ENCODE peak calls at places on chromosome 22, in ten cellular contexts. A is ovary, K is uterus, C is fibroblast of lung, W is astrocyte of the spinal cord, B is HCT116, T is cardiac muscle cell, N is left ventricle myocardium inferior, E is foreskin fibroblast, P is IMR-90. F is an unnamed sample.

GRCh38 chr22:38519453-38520250 is 13.5 kb upstream of the DDX17 start:
- DNase-seq in A (no peak), K (no peak), C (no peak), W (no peak), B (no peak), T (no peak), N (no peak), E (no peak), P (no peak), F (no peak)

GRCh38 chr22:36351921-36352774 is 35.6 kb downstream of the MYH9 start:
- DNase-seq in A (no peak), K (no peak), C (peak), W (no peak), B (no peak), T (peak), N (no peak), E (peak), P (no peak), F (no peak)

GRCh38 chr22:46043816-46044717 is 67.1 kb upstream of the WNT7B start:
- DNase-seq in A (peak), K (peak), C (peak), W (peak), B (no peak), T (no peak), N (peak), E (peak), P (no peak), F (no peak)

GRCh38 chr22:29702931-29703594 is 16.7 kb upstream of the CABP7 start:
- DNase-seq in A (no peak), K (no peak), C (no peak), W (no peak), B (no peak), T (no peak), N (peak), E (no peak), P (no peak), F (peak)

GRCh38 chr22:46187862-46188261 is 37.5 kb downstream of the PPARA start:
- DNase-seq in A (no peak), K (no peak), C (no peak), W (no peak), B (peak), T (no peak), N (no peak), E (no peak), P (no peak), F (no peak)

GRCh38 chr22:30277547-30278344 is 11.1 kb upstream of the OSM start:
- DNase-seq in A (no peak), K (no peak), C (peak), W (peak), B (no peak), T (peak), N (no peak), E (peak), P (peak), F (no peak)

GRCh38 chr22:25747245-25747944 is 5.4 kb downstream of the MYO18B start:
- DNase-seq in A (peak), K (peak), C (peak), W (peak), B (peak), T (no peak), N (no peak), E (peak), P (peak), F (no peak)

GRCh38 chr22:36221799-36222751 is 17.3 kb downstream of the APOL2 start:
- DNase-seq in A (peak), K (peak), C (peak), W (peak), B (peak), T (peak), N (no peak), E (peak), P (no peak), F (peak)

GRCh38 chr22:43883012-43883661 is 8.7 kb downstream of the PNPLA5 start:
- DNase-seq in A (no peak), K (no peak), C (peak), W (peak), B (peak), T (peak), N (no peak), E (peak), P (peak), F (peak)

GRCh38 chr22:28922540-28923244 is 39.3 kb downstream of the ZNRF3 start:
- DNase-seq in A (no peak), K (no peak), C (no peak), W (no peak), B (no peak), T (no peak), N (no peak), E (no peak), P (no peak), F (no peak)

GRCh38 chr22:24807284-24807950 is 1.4 kb downstream of the SGSM1 start:
- DNase-seq in A (peak), K (peak), C (peak), W (no peak), B (no peak), T (peak), N (peak), E (peak), P (no peak), F (no peak)

GRCh38 chr22:45731041-45731797 is 59.6 kb downstream of the ATXN10 start:
- DNase-seq in A (no peak), K (no peak), C (peak), W (peak), B (no peak), T (peak), N (no peak), E (peak), P (peak), F (no peak)

GRCh38 chr22:23837911-23838685 is 708 bp downstream of the DERL3 start:
- DNase-seq in A (no peak), K (no peak), C (no peak), W (no peak), B (no peak), T (no peak), N (no peak), E (no peak), P (no peak), F (no peak)

GRCh38 chr22:37547249-37547741 is 13.0 kb upstream of the CDC42EP1 start:
- DNase-seq in A (no peak), K (no peak), C (no peak), W (no peak), B (no peak), T (no peak), N (no peak), E (peak), P (no peak), F (no peak)

DNA sequence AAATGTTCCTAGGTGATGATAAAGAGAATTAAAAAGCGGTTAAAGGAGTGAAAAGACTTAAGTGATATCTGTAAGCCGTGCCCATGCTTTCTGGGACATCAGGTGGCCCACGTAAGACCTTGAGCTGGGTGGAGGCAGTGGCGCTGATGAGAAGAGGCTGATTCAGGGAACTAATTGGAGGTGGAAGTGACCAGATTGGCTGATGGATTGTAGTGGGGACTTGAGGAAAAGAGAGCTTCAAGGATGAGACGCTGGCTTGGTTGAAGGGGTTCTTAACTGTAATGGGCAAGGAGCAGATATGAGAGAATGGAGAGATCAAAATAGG is 69.1 kb upstream of the EP300 start:
- DNase-seq in A (no peak), K (no peak), C (no peak), W (no peak), B (no peak), T (no peak), N (no peak), E (no peak), P (no peak), F (no peak)
- H3K4me3 ChIP-seq in A (no peak), K (no peak), C (no peak), W (no peak), B (no peak), T (peak), N (no peak), E (no peak), P (no peak), F (no peak)

GRCh38 chr22:19876314-19876940 is 21.8 kb upstream of the GNB1L start:
- DNase-seq in A (peak), K (peak), C (no peak), W (no peak), B (no peak), T (no peak), N (peak), E (peak), P (no peak), F (no peak)
- TF ChIP-seq CTCF in A (no peak), K (no peak), C (no peak), W (no peak), B (no peak), T (no peak), N (no peak), E (no peak), P (no peak), F (no peak)

DNA sequence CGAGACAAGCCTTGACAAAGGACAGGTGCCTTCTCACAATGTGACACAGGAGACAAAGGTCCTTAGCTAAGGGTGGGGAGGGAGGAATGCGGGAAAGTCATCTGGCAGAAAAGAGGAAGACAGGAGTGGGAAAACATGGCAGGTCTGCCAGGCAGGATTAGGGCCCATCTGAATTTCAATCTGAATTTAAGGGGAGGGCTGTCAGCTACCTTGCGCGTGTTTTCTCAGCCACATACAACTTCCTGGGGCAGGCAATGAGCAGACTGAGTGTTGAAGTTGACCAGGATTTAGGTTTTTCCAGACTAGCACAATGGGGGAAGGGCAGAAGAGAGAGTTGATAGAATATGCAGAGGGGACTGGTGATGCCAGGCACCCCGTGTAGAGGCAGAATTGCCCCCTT is 66.7 kb upstream of the LARGE1 start:
- DNase-seq in A (no peak), K (no peak), C (no peak), W (no peak), B (no peak), T (no peak), N (no peak), E (no peak), P (no peak), F (no peak)
- H3K4me3 ChIP-seq in A (no peak), K (no peak), C (no peak), W (no peak), B (no peak), T (no peak), N (no peak), E (no peak), P (no peak), F (no peak)

GRCh38 chr22:22397292-22397870 is 111.2 kb downstream of the ZNF280B start:
- DNase-seq in A (peak), K (no peak), C (peak), W (peak), B (peak), T (no peak), N (peak), E (peak), P (no peak), F (no peak)

GRCh38 chr22:22397875-22398524 is 110.5 kb downstream of the ZNF280B start:
- DNase-seq in A (no peak), K (no peak), C (no peak), W (no peak), B (no peak), T (no peak), N (peak), E (no peak), P (no peak), F (no peak)

GRCh38 chr22:22394589-22394988 is 114.0 kb downstream of the ZNF280B start:
- DNase-seq in A (no peak), K (no peak), C (no peak), W (no peak), B (no peak), T (no peak), N (no peak), E (no peak), P (no peak), F (no peak)

GRCh38 chr22:22396741-22397291 is 111.7 kb downstream of the ZNF280B start:
- DNase-seq in A (no peak), K (no peak), C (no peak), W (no peak), B (no peak), T (no peak), N (no peak), E (no peak), P (no peak), F (no peak)

GRCh38 chr22:22395230-22395629 is 113.3 kb downstream of the ZNF280B start:
- DNase-seq in A (no peak), K (no peak), C (no peak), W (no peak), B (no peak), T (no peak), N (no peak), E (no peak), P (no peak), F (no peak)
- TF ChIP-seq CTCF in A (no peak), K (no peak), C (no peak), W (no peak), B (no peak), T (no peak), N (no peak), E (no peak), P (no peak), F (no peak)

DNA sequence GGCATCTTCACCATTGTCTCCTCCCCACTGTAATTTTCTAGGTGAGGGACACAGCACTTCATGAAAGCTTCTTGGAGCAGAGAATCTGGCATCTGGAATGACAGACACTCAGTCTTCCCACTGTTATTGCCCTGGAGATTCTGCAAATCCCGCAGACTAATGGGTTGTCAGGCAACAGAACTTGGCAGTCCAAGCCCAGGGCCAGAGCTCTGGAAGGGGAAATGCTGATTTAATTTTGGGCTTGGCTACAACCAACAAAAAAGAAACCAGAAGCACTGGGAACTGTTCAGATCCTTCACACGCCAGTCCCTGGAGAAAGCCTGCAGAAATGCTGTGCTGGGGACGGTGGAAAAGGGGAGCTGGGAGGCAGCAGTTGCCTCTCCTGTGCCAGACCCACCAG is 71.5 kb upstream of the BID start:
- DNase-seq in A (no peak), K (peak), C (peak), W (no peak), B (no peak), T (no peak), N (no peak), E (no peak), P (no peak), F (no peak)
- H3K4me3 ChIP-seq in A (no peak), K (no peak), C (no peak), W (no peak), B (no peak), T (no peak), N (peak), E (no peak), P (no peak), F (no peak)